ENCODE peak calls at places on chromosomes 12 and 14, in nine cellular contexts. One of them, this sample, is unnamed.

GRCh38 chr14:63770187-63770807 is 42.4 kb upstream of the SGPP1 start:
- DNase-seq in CD4-positive, CD25-positive, alpha-beta regulatory T cell: peak
- DNase-seq in DMS53: peak
- DNase-seq in LHCN-M2: peak
- DNase-seq in NAMALWA: peak
- DNase-seq in cardiac muscle cell: no peak
- DNase-seq in NCI-H748 treated with DMSO at 0.1 percent for 48 hours: peak
- DNase-seq in astrocyte of the cerebellum: peak
- DNase-seq in psoas muscle: no peak
- DNase-seq in this sample: peak

GRCh38 chr12:69231479-69231878 is 7.9 kb upstream of the CPSF6 start:
- DNase-seq in NCI-H748 treated with DMSO at 0.1 percent for 48 hours: no peak
- DNase-seq in CD4-positive, CD25-positive, alpha-beta regulatory T cell: no peak
- DNase-seq in psoas muscle: no peak
- DNase-seq in LHCN-M2: no peak
- DNase-seq in astrocyte of the cerebellum: no peak
- DNase-seq in cardiac muscle cell: no peak
- DNase-seq in DMS53: no peak
- DNase-seq in NAMALWA: no peak
- DNase-seq in this sample: no peak

GRCh38 chr12:79769860-79770485 is 79.2 kb upstream of the PAWR start:
- DNase-seq in LHCN-M2: no peak
- DNase-seq in DMS53: no peak
- DNase-seq in cardiac muscle cell: no peak
- DNase-seq in NCI-H748 treated with DMSO at 0.1 percent for 48 hours: no peak
- DNase-seq in psoas muscle: no peak
- DNase-seq in CD4-positive, CD25-positive, alpha-beta regulatory T cell: no peak
- DNase-seq in astrocyte of the cerebellum: no peak
- DNase-seq in NAMALWA: no peak
- DNase-seq in this sample: no peak

GRCh38 chr12:39105111-39105510 is 199.7 kb upstream of the CPNE8 start:
- DNase-seq in LHCN-M2: no peak
- DNase-seq in DMS53: no peak
- DNase-seq in cardiac muscle cell: no peak
- DNase-seq in CD4-positive, CD25-positive, alpha-beta regulatory T cell: no peak
- DNase-seq in NCI-H748 treated with DMSO at 0.1 percent for 48 hours: no peak
- DNase-seq in astrocyte of the cerebellum: no peak
- DNase-seq in psoas muscle: no peak
- DNase-seq in NAMALWA: no peak
- DNase-seq in this sample: no peak

GRCh38 chr14:88426271-88426670 is 40.8 kb downstream of the SPATA7 start:
- DNase-seq in LHCN-M2: peak
- DNase-seq in DMS53: no peak
- DNase-seq in NCI-H748 treated with DMSO at 0.1 percent for 48 hours: no peak
- DNase-seq in psoas muscle: no peak
- DNase-seq in NAMALWA: no peak
- DNase-seq in cardiac muscle cell: no peak
- DNase-seq in CD4-positive, CD25-positive, alpha-beta regulatory T cell: no peak
- DNase-seq in astrocyte of the cerebellum: peak
- DNase-seq in this sample: no peak

GRCh38 chr14:33249361-33249760 is 310.7 kb downstream of the NPAS3 start:
- DNase-seq in DMS53: no peak
- DNase-seq in NAMALWA: no peak
- DNase-seq in LHCN-M2: no peak
- DNase-seq in CD4-positive, CD25-positive, alpha-beta regulatory T cell: no peak
- DNase-seq in psoas muscle: no peak
- DNase-seq in astrocyte of the cerebellum: no peak
- DNase-seq in NCI-H748 treated with DMSO at 0.1 percent for 48 hours: no peak
- DNase-seq in cardiac muscle cell: no peak
- DNase-seq in this sample: no peak

GRCh38 chr12:117090388-117090787 is 8.8 kb downstream of the TESC start:
- DNase-seq in NCI-H748 treated with DMSO at 0.1 percent for 48 hours: no peak
- DNase-seq in LHCN-M2: no peak
- DNase-seq in CD4-positive, CD25-positive, alpha-beta regulatory T cell: no peak
- DNase-seq in NAMALWA: no peak
- DNase-seq in psoas muscle: no peak
- DNase-seq in cardiac muscle cell: no peak
- DNase-seq in astrocyte of the cerebellum: no peak
- DNase-seq in DMS53: no peak
- DNase-seq in this sample: no peak

GRCh38 chr14:100140452-100141132 is 18.9 kb downstream of the DEGS2 start:
- DNase-seq in psoas muscle: no peak
- DNase-seq in CD4-positive, CD25-positive, alpha-beta regulatory T cell: no peak
- DNase-seq in LHCN-M2: no peak
- DNase-seq in cardiac muscle cell: peak
- DNase-seq in NCI-H748 treated with DMSO at 0.1 percent for 48 hours: no peak
- DNase-seq in NAMALWA: no peak
- DNase-seq in DMS53: no peak
- DNase-seq in astrocyte of the cerebellum: no peak
- DNase-seq in this sample: no peak

GRCh38 chr14:77421241-77421640 is 2.1 kb downstream of the NOXRED1 start:
- DNase-seq in NAMALWA: no peak
- DNase-seq in CD4-positive, CD25-positive, alpha-beta regulatory T cell: no peak
- DNase-seq in astrocyte of the cerebellum: no peak
- DNase-seq in LHCN-M2: peak
- DNase-seq in NCI-H748 treated with DMSO at 0.1 percent for 48 hours: no peak
- DNase-seq in DMS53: no peak
- DNase-seq in psoas muscle: no peak
- DNase-seq in cardiac muscle cell: no peak
- DNase-seq in this sample: no peak

This sample was measured in NCI-H345.